ENCODE peak calls at places on chromosomes 6 and 20, in five cellular contexts. K is progenitor cell of endocrine pancreas, I is Peyer's patch, U is AG04450, N is HFFc6. J is an unnamed sample.

GRCh38 chr20:56439784-56440291 is 27.8 kb downstream of the CASS4 start:
- DNase-seq in I (no peak), N (peak), U (peak), K (no peak), J (no peak)

GRCh38 chr6:74277749-74278148 is 581.7 kb downstream of the CD109 start:
- DNase-seq in U (no peak), N (no peak), I (no peak), K (no peak), J (no peak)

GRCh38 chr20:62776692-62777527 is 19.4 kb upstream of the MRGBP start:
- DNase-seq in U (no peak), N (no peak), I (peak), K (no peak), J (no peak)

GRCh38 chr20:61753196-61753942 is 312.3 kb downstream of the TAF4 start:
- DNase-seq in N (peak), I (peak), K (no peak), U (peak), J (no peak)

GRCh38 chr6:17042422-17043147 is 59.3 kb upstream of the STMND1 start:
- DNase-seq in I (no peak), U (no peak), N (peak), K (no peak), J (no peak)

GRCh38 chr20:37253087-37253486 is 8.5 kb downstream of the GHRH start:
- DNase-seq in K (no peak), I (no peak), U (no peak), N (no peak), J (no peak)

GRCh38 chr20:47594157-47594556 is 92.5 kb downstream of the NCOA3 start:
- DNase-seq in N (no peak), U (no peak), K (no peak), I (no peak), J (no peak)

GRCh38 chr6:2858678-2859324 is 17.1 kb upstream of the SERPINB1 start:
- DNase-seq in I (peak), K (no peak), N (no peak), U (no peak), J (peak)

GRCh38 chr6:137013738-137014602 is 30.8 kb downstream of the IL20RA start:
- DNase-seq in U (peak), K (no peak), I (no peak), N (peak), J (no peak)

GRCh38 chr6:75940558-75940957 is 131.9 kb downstream of the IMPG1 start:
- DNase-seq in N (no peak), I (no peak), K (no peak), U (no peak), J (no peak)

GRCh38 chr6:157060440-157060949 is 262.8 kb downstream of the TMEM242 start:
- DNase-seq in K (no peak), N (no peak), U (no peak), I (no peak), J (no peak)

GRCh38 chr6:142566628-142567396 is 265.0 kb downstream of the ADGRG6 start:
- DNase-seq in U (peak), K (peak), N (peak), I (no peak), J (no peak)

GRCh38 chr6:55617272-55617671 is 38.3 kb upstream of the HMGCLL1 start:
- DNase-seq in N (peak), U (no peak), I (no peak), K (no peak), J (no peak)

GRCh38 chr6:27392623-27393022 is 4.1 kb downstream of the ZNF391 start:
- DNase-seq in U (no peak), K (no peak), N (no peak), I (no peak), J (no peak)

GRCh38 chr6:126054258-126054702 is 67.9 kb downstream of the TRMT11 start:
- DNase-seq in U (no peak), I (no peak), K (no peak), N (no peak), J (no peak)

GRCh38 chr6:90411292-90411781 is 114.7 kb upstream of the BACH2 start:
- DNase-seq in K (no peak), I (no peak), U (no peak), N (no peak), J (no peak)

GRCh38 chr20:46709459-46710148 is at the start of gene SLC2A10:
- DNase-seq in K (peak), U (no peak), I (peak), N (peak), J (peak)

GRCh38 chr6:110534731-110535164 is 58.3 kb upstream of the SLC22A16 start:
- DNase-seq in I (no peak), K (no peak), N (peak), U (no peak), J (no peak)

GRCh38 chr20:52621401-52621800 is 350.8 kb upstream of the TSHZ2 start:
- DNase-seq in K (no peak), N (no peak), U (no peak), I (no peak), J (no peak)

GRCh38 chr6:88804701-88805100 is 158.7 kb downstream of the RNGTT start:
- DNase-seq in K (no peak), U (no peak), I (no peak), N (peak), J (no peak)

GRCh38 chr6:161564951-161565350 is 291.1 kb upstream of the AGPAT4 start:
- DNase-seq in U (no peak), N (no peak), K (no peak), I (no peak), J (no peak)

GRCh38 chr6:26103770-26104456 is 16.7 kb downstream of the HFE start:
- DNase-seq in U (peak), K (peak), N (peak), I (peak), J (peak)

GRCh38 chr20:1718604-1719384 is 61.2 kb upstream of the SIRPG start:
- DNase-seq in I (no peak), K (no peak), N (peak), U (no peak), J (no peak)

GRCh38 chr20:750801-751200 is 17.5 kb downstream of the SLC52A3 start:
- DNase-seq in I (peak), K (no peak), N (no peak), U (no peak), J (no peak)

GRCh38 chr6:84835340-84835739 is 70.9 kb upstream of the TBX18 start:
- DNase-seq in I (no peak), K (no peak), U (no peak), N (no peak), J (no peak)

GRCh38 chr6:42564496-42564890 is 664 bp downstream of the UBR2 start:
- DNase-seq in I (no peak), K (no peak), U (no peak), N (no peak), J (no peak)

DNA sequence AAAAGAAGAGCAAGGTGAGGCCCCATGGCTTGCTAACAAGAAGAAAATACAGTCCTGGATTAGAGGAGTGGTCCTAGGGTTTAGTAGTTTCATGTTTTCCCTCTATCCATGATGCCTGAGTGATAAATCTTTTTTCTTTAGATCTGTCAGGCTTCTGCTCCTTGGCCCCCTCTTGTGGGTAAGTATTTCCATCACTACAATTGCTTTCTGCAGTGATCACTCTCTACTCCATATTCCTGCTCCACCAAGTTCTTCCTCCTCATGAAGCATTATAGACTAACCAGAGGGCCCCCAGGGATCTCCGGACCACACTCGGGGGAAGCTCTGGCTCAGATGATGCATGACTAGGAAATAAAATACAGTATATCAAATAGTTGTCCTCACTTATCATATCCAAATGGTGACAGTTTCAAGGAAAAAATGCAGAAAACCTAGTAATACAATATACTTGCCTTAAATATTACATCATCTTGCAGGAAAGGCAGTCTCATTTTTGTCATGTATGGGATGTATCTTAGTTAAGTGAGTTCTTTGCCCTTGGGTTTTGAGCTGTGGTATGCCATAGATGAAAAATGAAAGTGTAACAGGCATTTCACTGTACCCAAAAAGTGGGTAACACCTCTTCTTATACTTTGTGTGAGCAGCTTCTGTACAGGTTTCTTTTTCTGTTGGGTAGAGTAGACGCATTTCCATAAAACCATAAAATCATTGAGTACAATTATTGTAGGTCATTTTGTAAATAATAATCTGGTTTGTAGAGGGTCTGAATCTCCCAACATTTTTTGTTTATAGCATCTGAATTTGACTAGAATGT is 200.9 kb upstream of the EYA4 start:
- DNase-seq in U (no peak), N (no peak), K (no peak), I (no peak), J (no peak)
- TF ChIP-seq CTCF in U (peak), N (peak), K (peak), I (no peak), J (no peak)

DNA sequence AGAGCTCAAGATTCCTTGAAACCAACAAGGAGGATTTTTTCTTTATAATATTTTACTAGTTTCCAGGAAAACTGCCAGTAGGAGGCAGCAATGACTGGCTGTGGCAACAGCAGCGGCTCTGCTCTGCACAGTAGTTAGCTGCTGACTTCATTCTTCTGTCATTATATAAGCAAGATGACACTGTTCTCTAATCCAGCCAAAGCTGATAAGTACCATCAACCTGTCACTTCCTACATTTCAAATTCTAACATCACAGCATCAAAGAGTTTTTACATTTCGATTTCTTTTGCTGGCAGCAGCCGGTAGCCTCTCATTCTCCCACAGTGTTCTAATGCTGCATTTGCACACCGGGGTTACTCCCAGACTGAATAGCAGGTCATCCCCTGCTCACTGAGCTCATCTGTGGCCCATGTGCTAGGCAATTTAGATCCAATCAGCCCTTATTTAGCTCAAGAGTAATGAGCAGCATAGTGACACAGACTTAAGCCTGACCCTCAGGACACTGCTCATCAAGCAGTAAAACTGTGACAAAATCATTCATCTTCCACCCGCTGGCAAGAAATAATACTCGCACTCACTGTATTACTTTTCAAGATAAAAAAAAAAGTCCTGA is 67.8 kb downstream of the MMS22L start:
- DNase-seq in N (peak), I (no peak), K (peak), U (peak), J (no peak)
- TF ChIP-seq CTCF in N (peak), I (peak), K (peak), U (peak), J (no peak)

DNA sequence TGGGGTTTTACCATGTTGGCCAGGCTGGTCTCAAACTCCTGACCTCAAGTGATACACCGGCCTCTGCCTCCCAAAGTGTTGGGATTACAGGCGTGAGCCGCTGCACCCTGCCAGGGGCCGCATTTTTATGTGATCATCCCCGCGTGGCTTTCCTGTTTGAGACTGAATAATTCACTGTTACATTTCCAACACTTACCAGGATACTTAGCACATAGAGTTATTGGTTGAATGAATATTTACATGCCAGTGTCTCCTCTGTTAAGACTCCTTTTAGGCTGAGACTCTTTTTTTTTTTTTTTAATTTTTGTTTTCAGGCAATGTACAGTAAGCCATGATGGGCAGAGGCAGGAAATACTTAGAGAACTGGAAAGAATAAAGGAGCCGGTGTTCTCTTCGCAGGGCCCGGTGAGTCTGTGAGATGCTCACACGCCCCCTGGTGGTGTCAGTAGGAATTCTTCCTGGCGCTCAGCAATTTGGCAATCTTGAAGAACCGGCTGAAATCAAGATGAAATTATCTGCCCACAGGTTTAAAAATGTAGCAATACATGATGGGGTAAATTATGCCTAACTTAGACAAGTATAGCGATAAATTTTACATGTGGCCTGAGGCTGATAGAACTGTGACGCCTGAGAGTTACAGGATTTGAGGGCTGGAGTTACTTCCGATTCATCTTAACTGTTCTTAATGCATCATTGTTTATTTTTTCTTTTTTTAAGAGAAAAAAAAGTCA is 7.6 kb upstream of the RNF114 start:
- DNase-seq in I (peak), N (peak), U (peak), K (peak), J (peak)
- TF ChIP-seq CTCF in I (peak), N (peak), U (peak), K (peak), J (peak)

GRCh38 chr6:38944655-38945279 is 103.8 kb upstream of the GLP1R start:
- DNase-seq in K (no peak), N (no peak), U (no peak), I (no peak), J (no peak)

GRCh38 chr6:38938741-38939140 is 109.8 kb upstream of the GLP1R start:
- DNase-seq in I (no peak), K (no peak), U (no peak), N (no peak), J (no peak)

GRCh38 chr6:38937839-38938613 is 110.6 kb upstream of the GLP1R start:
- DNase-seq in I (no peak), N (no peak), K (no peak), U (no peak), J (no peak)

GRCh38 chr6:38942442-38942841 is 106.1 kb upstream of the GLP1R start:
- DNase-seq in K (no peak), U (no peak), N (no peak), I (no peak), J (no peak)

DNA sequence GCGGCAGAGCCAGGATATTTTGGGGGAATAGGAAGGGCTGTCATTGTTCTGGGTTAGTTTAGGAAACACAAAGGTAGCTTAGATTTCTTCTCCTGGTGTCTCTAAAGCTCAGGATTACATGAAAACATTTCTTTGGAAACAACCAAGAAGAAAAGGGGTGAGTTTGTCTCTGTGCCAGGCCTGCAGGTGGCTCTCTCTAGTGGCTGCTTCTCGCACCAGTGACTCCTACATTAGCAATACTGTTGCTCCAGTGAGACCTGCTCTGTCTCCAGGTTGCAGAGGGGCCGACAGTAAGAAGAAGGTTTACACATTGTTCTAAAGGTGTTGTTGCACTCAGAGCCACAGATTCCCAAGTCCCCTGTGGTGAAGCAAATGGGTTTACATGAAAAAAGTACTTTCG is 104.6 kb upstream of the GLP1R start:
- DNase-seq in U (no peak), K (no peak), I (no peak), N (no peak), J (no peak)
- TF ChIP-seq CTCF in U (no peak), K (no peak), I (no peak), N (no peak), J (no peak)

GRCh38 chr6:6583836-6584235 is 4.7 kb upstream of the LY86 start:
- DNase-seq in K (no peak), U (no peak), N (no peak), I (no peak), J (no peak)

GRCh38 chr6:6585003-6585311 is 3.6 kb upstream of the LY86 start:
- DNase-seq in I (no peak), U (no peak), K (no peak), N (no peak), J (no peak)

GRCh38 chr6:6586167-6586566 is 2.4 kb upstream of the LY86 start:
- DNase-seq in K (no peak), I (no peak), U (no peak), N (no peak), J (no peak)

GRCh38 chr6:6582111-6582510 is 6.4 kb upstream of the LY86 start:
- DNase-seq in I (no peak), K (no peak), U (no peak), N (no peak), J (no peak)

GRCh38 chr6:6584310-6585002 is 4.1 kb upstream of the LY86 start:
- DNase-seq in I (no peak), N (no peak), U (no peak), K (no peak), J (no peak)
- TF ChIP-seq CTCF in I (no peak), N (no peak), U (no peak), K (no peak), J (no peak)

J was measured in natural killer cell.